ENCODE peak calls at places on chromosomes 3 and 15, in nine cellular contexts. L, K, M, R, Z, D, O, C and Q are unnamed samples.

GRCh38 chr3:69731080-69731479 is 8.2 kb upstream of the MITF start:
- DNase-seq in K (no peak), O (no peak), L (no peak), Z (no peak), C (no peak), R (no peak), D (no peak), M (no peak), Q (no peak)

GRCh38 chr3:128950223-128950938 is 43.5 kb downstream of the CFAP92 start:
- DNase-seq in K (no peak), D (no peak), R (no peak), M (no peak), Z (no peak), O (no peak), L (peak; percentile 29), C (no peak), Q (no peak)

GRCh38 chr3:54954019-54954418 is 26.2 kb upstream of the LRTM1 start:
- DNase-seq in D (no peak), R (no peak), L (peak; percentile 94), O (no peak), M (no peak), C (peak; percentile 50), K (no peak), Z (no peak), Q (no peak)

GRCh38 chr3:160486459-160486869 is 36.9 kb upstream of the TRIM59 start:
- DNase-seq in Z (no peak), R (no peak), C (peak; percentile 36), O (no peak), L (no peak), D (peak; percentile 21), M (no peak), K (no peak), Q (no peak)

GRCh38 chr3:100100454-100100853 is 13.8 kb downstream of the FILIP1L start:
- DNase-seq in M (no peak), D (no peak), K (no peak), C (no peak), L (peak; percentile 85), Z (no peak), O (no peak), R (no peak), Q (no peak)

GRCh38 chr3:72338082-72338941 is 509.9 kb downstream of the SHQ1 start:
- DNase-seq in M (no peak), O (no peak), L (peak; percentile 52), R (peak; percentile 78), D (no peak), C (no peak), K (no peak), Z (peak; percentile 38), Q (no peak)

GRCh38 chr3:28916713-28917499 is 364.0 kb upstream of the RBMS3 start:
- DNase-seq in M (no peak), Z (no peak), L (peak; percentile 71), K (peak; percentile 83), O (peak; percentile 51), R (no peak), C (peak; percentile 52), D (peak; percentile 28), Q (no peak)

GRCh38 chr3:41033956-41034519 is 165.3 kb upstream of the CTNNB1 start:
- DNase-seq in C (no peak), M (no peak), R (no peak), L (no peak), K (no peak), O (no peak), D (no peak), Z (no peak), Q (no peak)

GRCh38 chr3:28286595-28286994 is 45.2 kb downstream of the CMC1 start:
- DNase-seq in R (no peak), D (peak; percentile 23), M (peak; percentile 52), L (peak; percentile 12), C (peak; percentile 34), O (no peak), Z (no peak), K (peak; percentile 11), Q (no peak)

GRCh38 chr15:26038693-26039092 is 175.6 kb upstream of the ATP10A start:
- DNase-seq in C (no peak), D (no peak), Z (no peak), O (no peak), K (no peak), L (no peak), M (no peak), R (no peak), Q (no peak)

GRCh38 chr15:100463515-100463914 is 65.2 kb downstream of the CERS3 start:
- DNase-seq in M (no peak), L (no peak), R (no peak), O (no peak), C (no peak), K (no peak), D (no peak), Z (no peak), Q (no peak)

GRCh38 chr3:172514678-172515077 is 8.6 kb downstream of the TNFSF10 start:
- DNase-seq in C (no peak), D (no peak), M (no peak), L (no peak), R (no peak), K (no peak), O (no peak), Z (no peak), Q (no peak)